ENCODE peak calls at places on chromosomes 11 and 22, in five cellular contexts. One of them, this sample, is unnamed.

GRCh38 chr11:88059326-88059725 is 115.9 kb downstream of the RAB38 start:
- DNase-seq in HCT116: no peak
- DNase-seq in stomach: no peak
- DNase-seq in transverse colon: no peak
- DNase-seq in ovary: no peak
- DNase-seq in this sample: no peak

GRCh38 chr22:26534166-26534855 is 22.0 kb upstream of the TFIP11 start:
- DNase-seq in HCT116: no peak
- DNase-seq in stomach: no peak
- DNase-seq in transverse colon: no peak
- DNase-seq in ovary: no peak
- DNase-seq in this sample: peak; percentile 36

GRCh38 chr11:65850217-65851082 is 7.5 kb downstream of the CFL1 start:
- DNase-seq in HCT116: no peak
- DNase-seq in stomach: no peak
- DNase-seq in transverse colon: no peak
- DNase-seq in ovary: no peak
- DNase-seq in this sample: no peak

GRCh38 chr11:110805764-110806163 is 93.5 kb upstream of the ARHGAP20 start:
- DNase-seq in HCT116: no peak
- DNase-seq in stomach: no peak
- DNase-seq in transverse colon: no peak
- DNase-seq in ovary: no peak
- DNase-seq in this sample: no peak

GRCh38 chr22:38177926-38178604 is 3.6 kb downstream of the PLA2G6 start:
- DNase-seq in HCT116: peak; percentile 82
- DNase-seq in stomach: peak; percentile 45
- DNase-seq in transverse colon: peak; percentile 51
- DNase-seq in ovary: peak; percentile 56
- DNase-seq in this sample: peak; percentile 86

GRCh38 chr11:110092577-110093406 is at the start of gene ZC3H12C:
- DNase-seq in HCT116: peak; percentile 77
- DNase-seq in stomach: peak; percentile 87
- DNase-seq in transverse colon: peak; percentile 89
- DNase-seq in ovary: peak; percentile 82
- DNase-seq in this sample: peak; percentile 83

GRCh38 chr11:47946682-47947575 is 33.4 kb upstream of the PTPRJ start:
- DNase-seq in HCT116: peak; percentile 84
- DNase-seq in stomach: peak; percentile 84
- DNase-seq in transverse colon: peak; percentile 73
- DNase-seq in ovary: peak; percentile 64
- DNase-seq in this sample: peak; percentile 78

GRCh38 chr11:126366064-126366822 is 10.8 kb downstream of the ST3GAL4 start:
- DNase-seq in HCT116: no peak
- DNase-seq in stomach: no peak
- DNase-seq in transverse colon: no peak
- DNase-seq in ovary: peak; percentile 59
- DNase-seq in this sample: no peak

GRCh38 chr11:76785513-76785912 is 2.4 kb downstream of the TSKU start:
- DNase-seq in HCT116: no peak
- DNase-seq in stomach: no peak
- DNase-seq in transverse colon: no peak
- DNase-seq in ovary: no peak
- DNase-seq in this sample: no peak

GRCh38 chr11:76781861-76782500 is 1.2 kb upstream of the TSKU start:
- DNase-seq in HCT116: no peak
- DNase-seq in stomach: no peak
- DNase-seq in transverse colon: peak; percentile 53
- DNase-seq in ovary: no peak
- DNase-seq in this sample: peak; percentile 64

GRCh38 chr11:76782526-76783293 is 446 bp upstream of the TSKU start:
- DNase-seq in HCT116: peak; percentile 79
- DNase-seq in stomach: peak; percentile 82
- DNase-seq in transverse colon: peak; percentile 92
- DNase-seq in ovary: peak; percentile 90
- DNase-seq in this sample: peak; percentile 83

GRCh38 chr11:76783294-76783900 is at the start of gene TSKU:
- DNase-seq in HCT116: no peak
- DNase-seq in stomach: no peak
- DNase-seq in transverse colon: no peak
- DNase-seq in ovary: peak; percentile 46
- DNase-seq in this sample: no peak

DNA sequence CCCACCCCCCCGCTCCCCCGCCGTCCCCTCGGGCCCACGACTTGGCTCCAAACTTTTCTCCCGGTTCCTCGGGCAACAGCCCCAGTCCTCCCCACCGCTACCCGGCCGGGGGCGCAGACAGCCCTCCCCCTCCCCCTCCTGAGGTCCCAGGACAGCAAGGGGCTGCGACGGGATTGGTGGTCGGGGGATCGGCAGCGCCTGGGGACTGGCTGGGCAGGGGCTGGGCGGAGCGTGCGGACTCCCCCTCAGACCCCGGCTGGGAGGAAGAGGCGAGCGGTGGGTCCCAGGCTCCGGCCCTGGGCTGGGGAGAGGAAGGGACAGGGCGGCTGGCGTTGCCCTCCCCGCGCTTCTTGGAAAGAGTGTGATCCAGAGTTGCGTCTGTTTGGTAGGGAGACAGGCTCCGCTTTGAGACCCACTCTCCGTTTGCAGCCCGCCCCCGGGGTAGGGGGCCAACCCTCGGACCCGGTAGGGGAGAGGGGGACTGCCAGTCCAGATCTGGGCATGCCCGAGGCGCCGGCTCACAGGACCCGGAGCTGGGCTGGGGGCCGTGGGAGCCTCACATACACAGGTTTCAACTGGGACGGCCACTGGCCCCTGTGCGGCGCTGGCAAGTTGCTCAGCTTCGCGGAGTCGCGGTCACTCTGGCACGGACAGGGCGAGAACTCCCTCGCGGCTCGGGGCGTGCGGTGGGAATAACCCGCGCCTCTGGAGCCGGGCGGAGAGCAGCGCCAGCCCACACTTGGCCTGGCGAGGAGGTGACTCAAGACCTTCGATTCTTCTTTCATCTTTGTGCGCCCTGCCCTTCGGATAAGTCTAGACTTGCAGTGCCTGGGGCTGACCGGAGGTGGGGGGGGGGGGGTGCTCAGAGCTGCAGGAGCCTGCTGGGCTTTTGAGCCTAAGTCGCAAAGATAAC is 1.0 kb downstream of the TSKU start:
- DNase-seq in HCT116: peak; percentile 55
- DNase-seq in stomach: peak; percentile 56
- DNase-seq in transverse colon: peak; percentile 45
- DNase-seq in ovary: peak; percentile 88
- DNase-seq in this sample: peak; percentile 50
- TF ChIP-seq POLR2A in HCT116: no peak
- TF ChIP-seq POLR2A in stomach: no peak
- TF ChIP-seq POLR2A in transverse colon: peak; percentile 60
- TF ChIP-seq POLR2A in ovary: peak; percentile 12
- TF ChIP-seq POLR2A in this sample: peak; percentile 62

DNA sequence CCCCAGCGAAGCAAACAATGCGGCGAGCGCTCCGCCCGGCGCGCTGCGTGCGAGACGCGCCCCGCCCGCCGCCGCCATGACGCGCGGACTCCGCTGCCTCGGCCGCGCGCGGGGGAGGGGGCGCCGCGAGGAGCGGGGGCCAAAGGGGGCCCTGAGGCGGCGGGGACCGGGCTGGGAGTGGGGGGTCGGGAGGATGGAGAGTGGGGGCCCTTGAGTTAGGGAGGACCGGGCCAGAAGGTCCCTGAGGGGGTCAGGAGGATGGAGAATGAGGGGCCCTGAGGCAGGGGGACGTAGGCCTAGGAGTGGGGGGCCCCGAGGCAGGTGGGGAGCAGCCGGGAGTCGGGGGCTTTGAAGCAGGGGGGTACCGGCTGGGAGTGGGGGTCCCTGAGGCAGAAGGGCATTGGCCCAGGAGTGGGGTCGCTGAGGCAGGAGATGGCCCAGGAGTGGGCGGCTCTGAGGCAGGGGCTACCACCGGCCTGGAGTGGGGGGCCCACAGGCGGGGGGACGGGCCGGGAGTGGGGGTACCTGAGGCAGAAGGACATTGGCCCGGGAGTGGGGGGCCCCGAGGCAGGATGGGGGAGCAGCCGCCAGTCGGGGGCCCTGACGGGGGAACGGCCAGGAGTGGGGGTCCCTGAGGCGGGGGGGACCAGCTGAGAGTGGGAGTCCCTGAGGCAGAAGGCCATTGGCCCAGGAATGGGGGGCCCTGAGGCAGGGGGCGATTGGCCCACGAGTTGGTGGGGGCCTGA is at the start of gene BRD1:
- DNase-seq in HCT116: no peak
- DNase-seq in stomach: peak; percentile 73
- DNase-seq in transverse colon: peak; percentile 71
- DNase-seq in ovary: peak; percentile 49
- DNase-seq in this sample: no peak
- TF ChIP-seq POLR2A in HCT116: peak; percentile 53
- TF ChIP-seq POLR2A in stomach: no peak
- TF ChIP-seq POLR2A in transverse colon: no peak
- TF ChIP-seq POLR2A in ovary: no peak
- TF ChIP-seq POLR2A in this sample: peak; percentile 23

DNA sequence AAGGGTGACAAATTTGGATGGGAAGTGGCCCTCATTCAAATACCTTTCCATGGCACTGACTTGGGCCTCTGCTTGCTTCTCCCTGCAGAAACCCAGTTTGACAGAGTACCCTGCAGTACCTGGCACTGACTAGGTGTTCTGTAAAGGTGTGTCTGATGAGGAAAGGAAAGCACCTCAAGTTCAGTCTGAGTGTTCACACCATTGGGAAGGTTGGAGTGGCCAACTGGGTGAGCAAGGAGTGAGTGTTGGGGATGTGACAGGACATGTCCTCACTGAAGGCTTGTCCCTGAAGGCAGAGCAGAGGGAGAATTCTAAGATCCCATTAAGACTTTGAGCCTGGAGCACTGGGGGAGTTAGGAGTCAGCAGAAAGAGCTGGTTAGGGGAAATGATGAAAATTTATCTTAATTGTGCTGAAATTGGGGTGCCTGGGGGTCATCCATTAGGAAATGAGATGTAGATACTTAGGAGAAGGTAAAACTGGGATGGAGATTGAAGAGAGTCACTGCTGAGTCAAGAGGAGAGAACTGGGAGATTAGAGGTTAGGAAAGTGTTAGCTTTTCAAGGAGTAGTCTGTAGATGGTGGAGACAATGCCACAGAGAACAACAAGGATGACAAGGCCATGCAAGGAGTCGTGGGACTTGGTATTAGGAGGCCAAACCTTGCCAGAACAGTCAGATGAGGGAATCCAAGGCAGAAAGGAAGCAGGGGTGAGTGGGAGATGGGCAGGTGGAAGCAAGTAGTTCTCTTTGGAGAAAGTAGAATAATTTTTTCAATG is 6.1 kb downstream of the SREBF2 start:
- DNase-seq in HCT116: no peak
- DNase-seq in stomach: no peak
- DNase-seq in transverse colon: no peak
- DNase-seq in ovary: no peak
- DNase-seq in this sample: no peak
- TF ChIP-seq POLR2A in HCT116: no peak
- TF ChIP-seq POLR2A in stomach: no peak
- TF ChIP-seq POLR2A in transverse colon: no peak
- TF ChIP-seq POLR2A in ovary: no peak
- TF ChIP-seq POLR2A in this sample: no peak

DNA sequence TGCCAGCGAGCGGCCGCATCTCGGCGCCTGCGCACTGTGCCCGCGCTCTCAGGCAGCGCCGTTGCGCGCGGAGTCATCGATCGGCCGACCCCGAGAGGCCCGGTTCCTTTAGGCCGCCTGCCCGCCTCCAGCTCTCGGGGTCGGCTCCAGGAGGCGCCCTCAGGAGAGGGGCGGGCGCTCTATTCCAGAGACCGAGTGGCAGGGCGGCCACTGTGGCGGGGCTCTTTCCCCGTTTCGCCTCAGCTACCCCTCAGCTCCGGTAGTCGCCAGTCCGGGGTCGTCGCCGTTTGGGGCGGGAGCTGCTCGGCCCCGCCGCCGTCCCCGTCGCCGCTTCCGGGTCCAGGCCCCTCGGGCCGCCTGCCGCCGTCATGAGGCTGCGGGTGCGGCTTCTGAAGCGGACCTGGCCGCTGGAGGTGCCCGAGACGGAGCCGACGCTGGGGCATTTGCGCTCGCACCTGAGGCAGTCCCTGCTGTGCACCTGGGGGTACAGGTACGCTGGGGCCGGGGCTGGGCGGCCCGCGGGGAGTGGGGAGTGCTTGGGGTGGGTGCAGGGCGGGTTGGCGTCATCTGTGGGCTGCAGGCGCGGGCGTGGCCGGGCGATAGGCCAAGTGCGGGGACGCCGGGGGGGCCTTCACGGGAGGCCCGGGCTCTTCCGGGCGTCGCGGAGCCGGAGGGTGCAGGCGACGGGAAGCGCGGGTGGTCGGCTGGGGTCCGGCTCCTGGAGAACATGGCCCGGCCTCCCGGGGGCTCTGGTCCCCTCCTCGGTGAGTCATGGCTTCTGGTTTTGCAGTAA is at the start of gene FBXO7:
- DNase-seq in HCT116: peak; percentile 80
- DNase-seq in stomach: peak; percentile 93
- DNase-seq in transverse colon: peak; percentile 93
- DNase-seq in ovary: peak; percentile 91
- DNase-seq in this sample: peak; percentile 86
- TF ChIP-seq POLR2A in HCT116: peak; percentile 74
- TF ChIP-seq POLR2A in stomach: no peak
- TF ChIP-seq POLR2A in transverse colon: peak; percentile 91
- TF ChIP-seq POLR2A in ovary: peak; percentile 73
- TF ChIP-seq POLR2A in this sample: peak; percentile 62

DNA sequence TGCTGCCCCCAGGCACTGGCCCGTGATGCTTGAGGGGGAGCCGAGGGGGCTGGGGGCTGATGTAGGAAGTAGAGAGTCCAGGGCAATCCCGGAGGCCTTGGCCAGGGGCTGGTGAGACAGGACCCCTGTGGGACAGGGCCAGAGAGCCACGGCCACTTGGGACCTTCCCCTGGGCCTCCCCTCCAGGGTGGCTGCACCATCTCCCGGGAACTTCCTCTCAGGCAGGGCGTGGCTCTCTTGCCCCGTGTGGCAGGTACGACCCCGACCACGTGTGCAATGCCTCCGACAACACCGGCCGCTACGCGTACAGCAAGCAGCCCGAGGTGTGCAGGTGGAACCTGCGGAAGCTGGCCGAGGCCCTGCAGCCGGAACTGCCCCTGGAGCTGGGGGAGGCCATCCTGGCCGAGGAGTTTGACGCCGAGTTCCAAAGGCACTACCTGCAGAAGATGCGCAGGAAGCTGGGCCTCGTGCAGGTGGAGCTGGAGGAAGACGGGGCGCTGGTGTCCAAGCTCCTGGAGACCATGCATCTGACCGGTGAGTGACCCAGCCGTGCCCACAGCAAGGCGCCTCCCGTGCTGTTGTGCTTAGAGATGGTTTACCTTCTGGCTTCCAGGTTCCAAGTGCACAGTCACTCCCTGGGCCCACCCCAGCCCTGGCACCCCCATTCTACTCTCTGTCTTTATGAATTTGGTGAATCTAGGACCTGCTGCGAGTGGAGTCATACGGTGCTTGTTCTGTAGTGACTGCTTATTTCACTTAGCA is 9.7 kb downstream of the SELENOO start:
- DNase-seq in HCT116: no peak
- DNase-seq in stomach: no peak
- DNase-seq in transverse colon: peak; percentile 8
- DNase-seq in ovary: no peak
- DNase-seq in this sample: no peak
- TF ChIP-seq POLR2A in HCT116: no peak
- TF ChIP-seq POLR2A in stomach: no peak
- TF ChIP-seq POLR2A in transverse colon: no peak
- TF ChIP-seq POLR2A in ovary: no peak
- TF ChIP-seq POLR2A in this sample: no peak

This sample was measured in prostate gland.